ENCODE peak calls at places on chromosomes 2 and 18, in five cellular contexts. J is thoracic aorta, Y is tibial artery, W is fibroblast of lung, A is brain microvascular endothelial cell. C is an unnamed sample.

GRCh38 chr18:79919089-79919488 is 32.4 kb downstream of the SLC66A2 start:
- DNase-seq in Y (peak; percentile 50), J (no peak), A (no peak), W (no peak), C (no peak)

GRCh38 chr2:206164261-206164862 is 4.7 kb downstream of the EEF1B2 start:
- DNase-seq in A (peak; percentile 39), Y (no peak), W (peak; percentile 14), J (no peak), C (no peak)

GRCh38 chr2:44477657-44478414 is 116.1 kb downstream of the CAMKMT start:
- DNase-seq in J (no peak), Y (no peak), W (no peak), A (no peak), C (no peak)

GRCh38 chr2:218406949-218407703 is 7.5 kb downstream of the CTDSP1 start:
- DNase-seq in W (peak; percentile 56), A (peak; percentile 27), J (no peak), Y (peak; percentile 90), C (peak; percentile 56)

GRCh38 chr2:10058251-10059015 is 15.1 kb downstream of the KLF11 start:
- DNase-seq in J (no peak), Y (no peak), W (no peak), A (no peak), C (no peak)

GRCh38 chr2:219041252-219041651 is at the start of gene CFAP65:
- DNase-seq in J (no peak), Y (peak; percentile 39), A (peak; percentile 51), W (peak; percentile 49), C (peak; percentile 38)

GRCh38 chr2:198782734-198783133 is 675.0 kb downstream of the SATB2 start:
- DNase-seq in Y (no peak), W (no peak), J (no peak), A (no peak), C (no peak)

GRCh38 chr2:38274286-38275276 is 102.5 kb downstream of the ATL2 start:
- DNase-seq in Y (no peak), A (peak; percentile 80), J (no peak), W (peak; percentile 74), C (no peak)

GRCh38 chr2:31227711-31228125 is 6.2 kb upstream of the EHD3 start:
- DNase-seq in Y (no peak), J (no peak), A (no peak), W (no peak), C (peak; percentile 16)

GRCh38 chr2:45585267-45585861 is 25.7 kb downstream of the SRBD1 start:
- DNase-seq in A (peak; percentile 50), W (peak; percentile 37), J (peak; percentile 11), Y (no peak), C (no peak)

GRCh38 chr2:42021490-42021889 is 26.3 kb upstream of the PKDCC start:
- DNase-seq in A (peak; percentile 39), J (no peak), W (peak; percentile 67), Y (no peak), C (no peak)

GRCh38 chr18:67428148-67428547 is 88.4 kb downstream of the DSEL start:
- DNase-seq in A (no peak), Y (no peak), W (peak; percentile 48), J (no peak), C (no peak)

GRCh38 chr2:217559084-217559483 is 443.7 kb downstream of the TNS1 start:
- DNase-seq in J (no peak), A (no peak), W (no peak), Y (no peak), C (no peak)

GRCh38 chr2:229044581-229044980 is 226.5 kb downstream of the PID1 start:
- DNase-seq in A (no peak), Y (no peak), J (no peak), W (peak; percentile 45), C (no peak)

GRCh38 chr2:98379311-98380202 is 33.3 kb downstream of the CNGA3 start:
- DNase-seq in Y (no peak), A (no peak), J (no peak), W (peak; percentile 28), C (peak; percentile 17)

GRCh38 chr2:149611100-149611820 is 23.7 kb upstream of the MMADHC start:
- DNase-seq in Y (no peak), A (no peak), J (no peak), W (no peak), C (no peak)

GRCh38 chr18:10374615-10375295 is 79.7 kb upstream of the APCDD1 start:
- DNase-seq in A (no peak), J (no peak), W (no peak), Y (no peak), C (no peak)

GRCh38 chr2:191657977-191658376 is 20.0 kb upstream of the NABP1 start:
- DNase-seq in A (peak; percentile 28), W (peak; percentile 72), J (no peak), Y (no peak), C (peak; percentile 55)

GRCh38 chr18:22136395-22136794 is 33.0 kb upstream of the GATA6 start:
- DNase-seq in Y (no peak), A (peak; percentile 75), J (no peak), W (peak; percentile 25), C (no peak)

GRCh38 chr2:15938803-15939555 is 1.4 kb upstream of the MYCN start:
- DNase-seq in J (no peak), W (no peak), A (no peak), Y (no peak), C (no peak)

GRCh38 chr2:180983468-180984388 is 3.3 kb downstream of the UBE2E3 start:
- DNase-seq in A (peak; percentile 58), Y (no peak), J (no peak), W (peak; percentile 68), C (peak; percentile 18)

GRCh38 chr2:188798159-188798558 is 176.0 kb upstream of the COL3A1 start:
- DNase-seq in Y (no peak), J (no peak), W (no peak), A (no peak), C (peak; percentile 28)

GRCh38 chr2:237471457-237472186 is 15.4 kb upstream of the MLPH start:
- DNase-seq in J (no peak), Y (no peak), W (peak; percentile 45), A (peak; percentile 74), C (peak; percentile 63)

GRCh38 chr2:223545830-223546229 is 56.3 kb downstream of the SCG2 start:
- DNase-seq in J (no peak), Y (no peak), A (no peak), W (peak; percentile 34), C (no peak)

GRCh38 chr2:104412384-104412783 is 441.5 kb upstream of the POU3F3 start:
- DNase-seq in Y (no peak), W (no peak), J (no peak), A (no peak), C (no peak)

GRCh38 chr2:1650474-1650872 is 93.8 kb downstream of the PXDN start:
- DNase-seq in A (no peak), Y (no peak), W (no peak), J (no peak), C (no peak)

GRCh38 chr2:174967693-174968260 is 37.4 kb downstream of the CHN1 start:
- DNase-seq in Y (no peak), A (no peak), J (no peak), W (peak; percentile 67), C (no peak)

GRCh38 chr18:48407358-48407757 is 1.8 kb downstream of the ZBTB7C start:
- DNase-seq in A (no peak), W (no peak), J (no peak), Y (no peak), C (no peak)
- H3K4me3 ChIP-seq in A (no peak overlapping the region), W (no peak overlapping the region), J (peak overlapping the region; percentile 97), Y (peak overlapping the region; percentile 89), C (no peak overlapping the region)

DNA sequence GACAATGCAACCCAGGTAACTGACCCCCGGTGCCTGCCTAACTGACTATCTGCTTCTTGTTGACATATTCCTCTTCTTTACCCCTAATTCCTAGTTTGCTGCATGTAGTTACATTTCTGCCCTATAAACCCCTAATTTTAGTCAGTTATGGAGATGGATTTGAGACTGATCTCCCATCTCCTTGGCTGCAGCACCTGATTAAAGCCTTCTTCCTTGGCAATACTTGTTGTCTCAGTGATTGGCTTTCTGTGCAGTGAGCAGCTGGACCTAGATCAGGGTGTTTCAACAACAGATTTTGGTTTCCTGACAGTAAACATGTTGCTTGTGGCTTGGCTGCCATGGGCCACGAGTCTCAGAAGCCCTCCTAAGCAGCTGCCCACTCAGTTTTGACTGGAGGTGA is 105.4 kb downstream of the SP100 start:
- DNase-seq in J (no peak), Y (no peak), A (no peak), W (no peak), C (no peak)
- H3K4me3 ChIP-seq in J (no peak overlapping the region), Y (no peak overlapping the region), A (no peak overlapping the region), W (no peak overlapping the region), C (no peak overlapping the region)

DNA sequence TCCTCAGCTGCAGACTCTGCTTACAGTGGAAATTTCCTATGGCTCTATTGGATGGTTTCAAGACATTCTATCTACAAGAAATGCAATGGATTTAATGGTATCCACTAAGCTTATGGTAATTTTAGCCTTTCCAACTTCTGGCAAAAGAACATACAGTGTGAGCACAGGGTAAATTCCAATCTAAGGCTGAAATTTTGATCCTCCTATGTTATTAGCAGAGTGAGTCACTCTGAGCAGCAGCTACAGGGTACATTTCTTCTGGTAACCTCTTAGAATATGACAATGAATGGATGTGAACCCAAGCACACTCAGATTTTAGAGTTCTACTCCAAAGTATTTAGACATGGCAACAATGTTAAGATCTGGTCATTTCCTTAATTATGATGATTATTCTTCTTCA is 361.8 kb upstream of the PIK3C3 start:
- DNase-seq in J (no peak), W (peak; percentile 8), Y (no peak), A (no peak), C (no peak)
- H3K4me3 ChIP-seq in J (no peak overlapping the region), W (no peak overlapping the region), Y (no peak overlapping the region), A (no peak overlapping the region), C (no peak overlapping the region)

GRCh38 chr2:20449501-20450200 is 2.8 kb downstream of the RHOB start:
- DNase-seq in W (peak; percentile 30), J (no peak), Y (peak; percentile 48), A (no peak), C (no peak)

GRCh38 chr2:20451761-20452499 is 5.1 kb downstream of the RHOB start:
- DNase-seq in J (no peak), A (no peak), Y (peak; percentile 66), W (no peak), C (no peak)

GRCh38 chr2:20451346-20451745 is 4.5 kb downstream of the RHOB start:
- DNase-seq in Y (peak; percentile 57), W (peak; percentile 57), A (peak; percentile 42), J (no peak), C (no peak)

GRCh38 chr2:20448246-20449046 is 1.6 kb downstream of the RHOB start:
- DNase-seq in W (peak; percentile 23), A (no peak), J (no peak), Y (peak; percentile 69), C (no peak)

DNA sequence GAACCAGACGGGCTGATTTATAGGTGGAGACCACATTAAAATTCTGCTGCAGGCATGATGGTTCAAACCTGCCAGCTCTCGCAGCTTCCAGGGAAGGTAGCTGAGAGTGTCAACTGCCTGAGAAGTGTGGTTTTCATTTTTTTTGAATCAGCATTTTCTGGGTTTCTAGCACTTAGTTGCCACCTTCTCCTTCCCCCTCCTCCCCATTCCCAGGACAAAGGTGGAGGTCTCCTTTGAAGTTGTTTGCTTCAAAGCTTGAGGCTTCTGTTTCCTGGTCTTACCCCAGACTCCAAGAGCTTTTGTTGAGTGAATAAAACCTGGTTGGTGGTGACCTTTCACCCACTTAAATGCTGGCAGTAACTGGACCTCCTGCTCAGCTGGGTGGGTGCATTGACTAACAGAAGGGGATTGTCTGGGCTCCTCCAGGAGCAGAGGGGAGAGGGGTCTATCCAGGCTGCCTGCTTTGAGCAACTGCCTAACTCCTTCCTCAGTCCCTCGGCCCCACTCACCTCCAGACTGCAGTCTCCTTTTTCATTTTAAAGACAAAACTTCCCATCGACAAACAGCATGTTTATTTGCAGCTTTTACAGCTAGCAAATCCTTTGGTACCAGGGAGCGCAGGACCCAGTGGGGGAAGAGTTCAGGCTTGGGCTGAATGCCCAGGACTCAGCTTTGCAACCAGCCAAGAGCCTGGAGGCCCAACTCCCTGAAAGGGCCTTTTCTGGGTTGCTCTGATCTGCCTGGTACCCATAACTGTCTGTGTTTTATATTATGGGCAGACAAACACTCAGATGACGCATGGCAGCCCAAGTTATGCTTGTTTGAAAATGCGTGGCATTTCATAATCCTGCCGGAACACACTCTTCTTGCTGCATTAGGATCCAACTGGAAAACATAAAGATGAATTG is 3.6 kb downstream of the RHOB start:
- DNase-seq in A (peak; percentile 78), J (no peak), Y (peak; percentile 93), W (peak; percentile 76), C (peak; percentile 75)
- H3K4me3 ChIP-seq in A (peak overlapping the region; percentile 98), J (peak overlapping the region; percentile 97), Y (peak overlapping the region; percentile 95), W (peak overlapping the region; percentile 91), C (no peak overlapping the region)